ENCODE peak calls at places on chromosomes 7 and 10, in ten cellular contexts. O is stomach; X is cardiac muscle cell; W is CD8-positive, alpha-beta memory T cell; V is effector memory CD4-positive, alpha-beta T cell; Y is lower lobe of right lung; I is GM23248; H is PC-3; R is tibial nerve; U is adipocyte. L is an unnamed sample. For H3K9me3 and H3K36me3, the result is how much of the 10 kb centered on the place peaks cover.

GRCh38 chr10:9230625-9231024 is 1176.1 kb downstream of the GATA3 start:
- DNase-seq in V (no peak), U (no peak), X (no peak), H (no peak), Y (no peak), I (no peak), W (no peak), R (no peak), O (no peak), L (no peak)

GRCh38 chr7:3272691-3273141 is 28.3 kb upstream of the SDK1 start:
- DNase-seq in R (no peak), V (no peak), W (no peak), O (no peak), Y (no peak), U (peak), H (peak), X (no peak), I (no peak), L (no peak)

GRCh38 chr10:55065185-55065584 is 264.2 kb upstream of the PCDH15 start:
- DNase-seq in I (no peak), X (no peak), O (no peak), R (no peak), Y (no peak), H (peak), U (no peak), W (no peak), V (no peak), L (no peak)

GRCh38 chr10:48289652-48290238 is 15.2 kb upstream of the FRMPD2 start:
- DNase-seq in H (peak), X (peak), V (no peak), Y (peak), W (no peak), R (no peak), O (peak), U (peak), I (peak), L (no peak)

GRCh38 chr7:104809906-104810305 is 204.1 kb upstream of the KMT2E start:
- DNase-seq in U (no peak), W (no peak), O (no peak), Y (no peak), I (no peak), H (no peak), V (no peak), X (no peak), R (no peak), L (no peak)

GRCh38 chr10:69567920-69568319 is 5.3 kb downstream of the NEUROG3 start:
- DNase-seq in H (peak), V (no peak), R (no peak), I (peak), O (no peak), U (peak), W (no peak), X (peak), Y (no peak), L (peak)

GRCh38 chr10:94016727-94017714 is 23.3 kb downstream of the PLCE1 start:
- DNase-seq in X (no peak), Y (no peak), H (no peak), W (no peak), O (no peak), V (no peak), U (no peak), I (peak), R (no peak), L (no peak)

GRCh38 chr7:100444311-100445278 is 8.3 kb upstream of the PPP1R35 start:
- DNase-seq in Y (no peak), U (no peak), I (peak), O (no peak), R (no peak), H (no peak), X (no peak), W (no peak), V (no peak), L (no peak)

GRCh38 chr7:158606111-158606510 is 18.5 kb upstream of the PTPRN2 start:
- DNase-seq in Y (no peak), O (no peak), I (no peak), R (no peak), H (no peak), X (no peak), U (peak), V (no peak), W (no peak), L (no peak)

GRCh38 chr10:77157248-77158019 is 480.2 kb downstream of the KCNMA1 start:
- DNase-seq in O (no peak), Y (no peak), U (no peak), I (no peak), V (no peak), X (no peak), R (no peak), W (no peak), H (no peak), L (no peak)

GRCh38 chr7:635227-635626 is 91.3 kb upstream of the DNAAF5 start:
- DNase-seq in I (no peak), R (no peak), V (no peak), U (no peak), X (no peak), H (no peak), W (no peak), O (no peak), Y (no peak), L (no peak)

GRCh38 chr7:105647591-105647990 is 66.3 kb upstream of the EFCAB10 start:
- DNase-seq in O (no peak), I (peak), Y (no peak), H (peak), W (no peak), X (no peak), U (no peak), R (no peak), V (no peak), L (no peak)

DNA sequence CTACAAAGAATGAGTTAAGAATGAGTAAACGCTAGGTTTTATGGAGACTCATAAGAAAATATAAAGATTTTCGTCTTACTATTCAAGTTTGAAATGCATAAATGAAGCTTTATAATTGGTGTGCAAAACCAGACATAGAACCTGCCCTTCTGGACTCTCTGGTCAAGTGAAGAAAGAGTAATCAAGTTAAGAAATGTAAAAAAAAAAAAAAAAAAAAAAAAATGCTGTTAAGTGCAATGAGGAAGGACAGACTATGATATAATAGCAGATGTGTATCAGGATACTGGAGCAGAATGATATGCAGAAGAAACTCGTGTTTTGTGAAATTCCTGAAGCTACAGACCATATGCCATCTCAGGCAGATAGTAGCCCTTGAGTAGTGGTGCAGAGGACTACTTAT is 5.6 kb downstream of the PCGF5 start:
- DNase-seq in H (no peak), O (no peak), X (no peak), V (no peak), R (no peak), U (no peak), I (no peak), W (no peak), Y (no peak), L (no peak)
- H3K9me3 ChIP-seq in H (under half), O (under half), X (under half), V (under half), R (under half), U (under half), I (under half), W (under half), Y (under half), L (under half)

GRCh38 chr10:123854498-123854897 is 37.1 kb downstream of the CPXM2 start:
- DNase-seq in W (no peak), U (no peak), V (no peak), H (no peak), O (no peak), X (no peak), Y (no peak), R (no peak), I (no peak), L (no peak)
- H3K36me3 ChIP-seq in W (under half), U (under half), V (under half), H (under half), O (under half), X (under half), Y (under half), R (under half), I (under half), L (under half)

DNA sequence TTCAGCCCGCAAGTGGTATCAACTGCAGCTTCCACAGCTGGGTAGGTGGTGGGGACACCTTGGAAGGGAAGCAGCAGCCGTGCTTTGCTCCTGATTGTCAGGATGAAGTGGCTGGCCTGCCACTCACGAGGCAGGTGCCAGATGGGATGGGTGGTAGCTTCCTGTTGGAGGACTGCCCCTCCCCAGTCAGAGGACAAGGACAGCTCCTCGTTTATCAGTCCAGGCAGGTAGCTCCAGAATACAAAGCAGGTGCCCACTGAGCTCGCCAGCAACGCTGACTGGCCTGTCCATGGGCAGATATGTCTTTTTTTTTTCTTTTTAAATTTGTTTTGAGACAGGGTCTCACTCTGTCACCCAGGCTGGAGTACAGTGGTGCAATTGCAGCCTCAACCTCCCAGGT is 431.3 kb downstream of the GALNT17 start:
- DNase-seq in U (no peak), Y (no peak), W (no peak), V (no peak), H (no peak), X (no peak), R (no peak), I (no peak), O (no peak), L (no peak)
- H3K9me3 ChIP-seq in U (under half), Y (under half), W (under half), V (under half), H (under half), X (under half), R (under half), I (under half), O (under half), L (under half)

GRCh38 chr10:119673271-119673670 is 22.1 kb downstream of the BAG3 start:
- DNase-seq in W (no peak), R (no peak), O (no peak), Y (no peak), U (no peak), I (no peak), H (no peak), V (no peak), X (no peak), L (peak)

GRCh38 chr10:119672291-119672690 is 21.1 kb downstream of the BAG3 start:
- DNase-seq in X (no peak), V (no peak), O (no peak), Y (no peak), U (no peak), I (no peak), W (no peak), H (no peak), R (no peak), L (no peak)

GRCh38 chr10:119677904-119678755 is 26.9 kb downstream of the BAG3 start:
- DNase-seq in I (peak), H (peak), R (no peak), X (no peak), U (no peak), W (no peak), Y (no peak), O (no peak), V (no peak), L (peak)

GRCh38 chr10:119677126-119677525 is 25.9 kb downstream of the BAG3 start:
- DNase-seq in U (no peak), X (no peak), H (no peak), O (no peak), Y (no peak), I (no peak), V (no peak), R (no peak), W (no peak), L (no peak)

GRCh38 chr10:119675483-119676170 is 24.4 kb downstream of the BAG3 start:
- DNase-seq in R (no peak), H (peak), O (no peak), I (no peak), X (no peak), V (no peak), U (no peak), W (no peak), Y (no peak), L (no peak)
- H3K36me3 ChIP-seq in R (under half), H (half or more), O (half or more), I (under half), X (half or more), V (half or more), U (half or more), W (under half), Y (half or more), L (under half)

GRCh38 chr7:64996305-64996704 is 5.5 kb upstream of the ZNF117 start:
- DNase-seq in X (no peak), W (no peak), Y (no peak), H (no peak), R (no peak), V (no peak), O (no peak), I (no peak), U (no peak), L (no peak)

GRCh38 chr7:64993901-64994300 is 3.1 kb upstream of the ZNF117 start:
- DNase-seq in I (no peak), R (no peak), H (no peak), O (no peak), U (no peak), X (no peak), W (no peak), V (no peak), Y (no peak), L (no peak)

GRCh38 chr7:64990936-64991335 is at the start of gene ZNF117:
- DNase-seq in X (no peak), R (no peak), H (no peak), V (no peak), U (no peak), O (no peak), Y (no peak), I (no peak), W (no peak), L (no peak)

GRCh38 chr7:64990216-64990615 is 620 bp downstream of the ZNF117 start:
- DNase-seq in W (no peak), I (no peak), V (no peak), H (no peak), Y (no peak), U (no peak), X (no peak), O (no peak), R (no peak), L (no peak)

GRCh38 chr7:64992971-64993370 is 2.1 kb upstream of the ZNF117 start:
- DNase-seq in W (no peak), R (no peak), U (no peak), O (no peak), I (peak), Y (no peak), V (no peak), H (no peak), X (no peak), L (no peak)
- H3K9me3 ChIP-seq in W (half or more), R (under half), U (under half), O (under half), I (under half), Y (half or more), V (under half), H (under half), X (under half), L (under half)

GRCh38 chr10:43386549-43386948 is 15.1 kb downstream of the FXYD4 start:
- DNase-seq in R (no peak), H (no peak), X (no peak), Y (no peak), I (no peak), U (no peak), O (no peak), W (no peak), V (no peak), L (no peak)
- H3K36me3 ChIP-seq in R (under half), H (half or more), X (under half), Y (half or more), I (half or more), U (half or more), O (half or more), W (half or more), V (half or more), L (half or more)

GRCh38 chr7:6680146-6680545 is 26.6 kb downstream of the ZNF12 start:
- DNase-seq in U (no peak), Y (no peak), V (no peak), I (no peak), H (no peak), W (no peak), X (no peak), R (no peak), O (no peak), L (no peak)

DNA sequence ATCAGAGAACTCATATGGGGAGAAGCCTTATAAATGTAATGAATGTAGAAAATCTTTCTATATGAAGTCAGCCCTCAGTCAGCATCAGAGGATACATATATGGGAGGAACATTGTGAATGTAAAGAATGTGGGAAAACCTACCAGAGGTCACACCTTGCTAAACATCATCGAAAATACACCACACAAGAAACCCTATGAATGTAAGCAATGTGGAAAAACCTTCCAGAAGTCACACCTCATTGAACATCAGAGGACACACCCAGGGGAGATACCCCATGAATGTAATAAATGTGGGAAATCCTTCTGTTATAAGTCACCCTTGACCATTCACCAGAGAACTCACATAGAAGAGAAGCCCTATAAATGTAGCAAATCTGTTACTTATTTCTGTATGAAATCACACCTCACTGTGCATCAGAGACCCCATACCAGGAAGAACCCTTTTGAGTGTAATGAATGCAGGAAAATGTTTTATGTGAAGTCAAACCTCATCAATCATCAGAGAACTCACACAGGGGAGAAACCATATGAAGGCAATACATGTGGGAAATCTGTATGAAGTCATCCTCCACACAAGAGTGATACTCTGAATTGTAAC is 30.8 kb downstream of the ZNF12 start:
- DNase-seq in I (no peak), U (no peak), X (no peak), Y (no peak), O (no peak), H (no peak), W (no peak), R (no peak), V (no peak), L (no peak)
- H3K9me3 ChIP-seq in I (under half), U (half or more), X (under half), Y (half or more), O (half or more), H (half or more), W (half or more), R (half or more), V (under half), L (half or more)

GRCh38 chr7:92576296-92576695 is 13.9 kb downstream of the FAM133B start:
- DNase-seq in X (no peak), U (no peak), O (no peak), V (no peak), Y (no peak), R (no peak), W (no peak), H (no peak), I (no peak), L (no peak)
- H3K36me3 ChIP-seq in X (half or more), U (half or more), O (half or more), V (half or more), Y (half or more), R (under half), W (half or more), H (half or more), I (half or more), L (under half)

DNA sequence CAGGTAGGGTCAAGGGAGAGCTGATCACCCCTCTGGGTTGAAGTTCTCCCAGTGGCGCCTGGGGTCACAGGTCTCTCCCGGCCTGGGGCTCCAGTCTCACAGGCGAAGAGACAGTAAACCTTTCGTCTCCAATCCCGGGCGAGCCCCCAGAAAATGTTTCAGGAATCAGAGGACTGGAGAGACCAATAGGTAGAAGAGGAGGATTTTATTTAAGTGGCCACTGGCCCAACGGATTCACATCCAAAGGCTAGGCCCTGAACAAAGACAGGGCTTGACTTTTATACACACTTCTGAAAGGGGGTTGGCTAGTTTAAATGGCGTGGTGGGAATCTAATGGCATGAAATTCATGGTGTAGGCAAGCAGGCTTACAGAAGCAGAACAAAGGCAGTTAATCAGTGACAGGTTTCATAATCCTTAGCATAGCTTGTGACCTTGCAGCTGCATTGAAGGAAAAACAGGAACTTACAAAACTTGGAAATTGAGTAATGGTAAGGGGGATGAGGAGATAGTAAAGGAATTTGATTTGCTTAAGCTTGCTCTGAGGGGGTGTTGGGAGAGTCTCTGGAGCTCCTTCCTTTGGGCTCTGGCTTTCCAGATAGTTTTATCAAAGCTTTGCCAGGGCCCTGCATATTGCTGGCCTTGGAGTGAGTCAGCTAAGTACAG is 105.5 kb downstream of the TRIM24 start:
- DNase-seq in H (no peak), O (no peak), R (no peak), W (no peak), X (no peak), Y (no peak), V (no peak), U (peak), I (peak), L (no peak)
- H3K9me3 ChIP-seq in H (under half), O (under half), R (under half), W (under half), X (under half), Y (under half), V (under half), U (under half), I (under half), L (under half)

GRCh38 chr10:95864906-95865813 is 42.6 kb upstream of the CC2D2B start:
- DNase-seq in X (peak), W (peak), Y (no peak), O (no peak), R (no peak), I (peak), V (no peak), H (peak), U (peak), L (no peak)

GRCh38 chr10:95860486-95861040 is 47.2 kb upstream of the CC2D2B start:
- DNase-seq in U (no peak), I (peak), V (no peak), R (no peak), H (no peak), Y (no peak), O (no peak), W (no peak), X (no peak), L (no peak)

GRCh38 chr10:95865814-95866447 is 41.8 kb upstream of the CC2D2B start:
- DNase-seq in R (no peak), H (no peak), Y (no peak), X (no peak), W (no peak), U (no peak), I (no peak), V (no peak), O (no peak), L (no peak)

GRCh38 chr10:95866448-95866842 is 41.3 kb upstream of the CC2D2B start:
- DNase-seq in W (no peak), X (no peak), Y (no peak), R (no peak), V (no peak), H (no peak), O (no peak), U (no peak), I (no peak), L (no peak)

DNA sequence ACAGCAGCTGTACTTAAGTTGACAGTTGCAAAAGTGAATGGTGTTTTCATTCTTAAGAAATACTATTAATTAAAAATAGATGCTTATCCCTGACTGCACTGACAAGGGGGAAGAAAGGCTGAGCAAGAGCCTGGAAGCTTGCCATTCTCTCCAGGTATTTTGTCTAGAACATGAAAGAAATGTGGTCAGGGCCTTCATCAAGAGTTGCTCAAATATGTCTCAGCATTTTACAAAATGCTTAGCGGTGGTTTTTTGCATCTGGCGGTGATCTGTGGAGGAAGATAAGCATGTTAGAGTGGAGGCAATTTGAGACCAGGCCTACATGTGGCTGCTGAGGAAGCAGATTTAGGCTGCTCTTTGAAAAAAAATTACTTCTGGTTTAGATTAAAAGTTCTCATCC is 46.4 kb upstream of the CC2D2B start:
- DNase-seq in Y (no peak), V (no peak), O (no peak), R (no peak), W (no peak), U (no peak), I (no peak), H (no peak), X (no peak), L (no peak)
- H3K36me3 ChIP-seq in Y (under half), V (under half), O (under half), R (under half), W (under half), U (under half), I (under half), H (under half), X (under half), L (under half)